ENCODE peak calls at places on chromosomes 12 and 14, in nine cellular contexts. One of them, this sample, is unnamed.

GRCh38 chr14:34053666-34054065 is 102.8 kb upstream of the EGLN3 start:
- DNase-seq in dorsolateral prefrontal cortex: no peak
- DNase-seq in psoas muscle: peak; percentile 50
- DNase-seq in PC-3: no peak
- DNase-seq in hippocampal formation: no peak
- DNase-seq in NCI-H446 treated with DMSO at 0.1 percent for 48 hours: peak; percentile 47
- DNase-seq in caudate nucleus: peak; percentile 2
- DNase-seq in lung: no peak
- DNase-seq in NCI-H774: no peak
- DNase-seq in this sample: peak; percentile 45

GRCh38 chr12:65823481-65824313 is 586 bp upstream of the HMGA2 start:
- DNase-seq in dorsolateral prefrontal cortex: no peak
- DNase-seq in psoas muscle: peak; percentile 25
- DNase-seq in PC-3: peak; percentile 72
- DNase-seq in hippocampal formation: no peak
- DNase-seq in NCI-H446 treated with DMSO at 0.1 percent for 48 hours: no peak
- DNase-seq in caudate nucleus: no peak
- DNase-seq in lung: no peak
- DNase-seq in NCI-H774: no peak
- DNase-seq in this sample: peak; percentile 77

GRCh38 chr14:64983439-64984310 is 3.0 kb upstream of the FNTB start:
- DNase-seq in dorsolateral prefrontal cortex: no peak
- DNase-seq in psoas muscle: no peak
- DNase-seq in PC-3: peak; percentile 73
- DNase-seq in hippocampal formation: no peak
- DNase-seq in NCI-H446 treated with DMSO at 0.1 percent for 48 hours: peak; percentile 15
- DNase-seq in caudate nucleus: no peak
- DNase-seq in lung: no peak
- DNase-seq in NCI-H774: no peak
- DNase-seq in this sample: peak; percentile 51

GRCh38 chr12:12474931-12475485 is 87.7 kb downstream of the DUSP16 start:
- DNase-seq in dorsolateral prefrontal cortex: no peak
- DNase-seq in psoas muscle: no peak
- DNase-seq in PC-3: no peak
- DNase-seq in hippocampal formation: no peak
- DNase-seq in NCI-H446 treated with DMSO at 0.1 percent for 48 hours: no peak
- DNase-seq in caudate nucleus: no peak
- DNase-seq in lung: no peak
- DNase-seq in NCI-H774: no peak
- DNase-seq in this sample: no peak

GRCh38 chr14:75441731-75442130 is 13.9 kb downstream of the JDP2 start:
- DNase-seq in dorsolateral prefrontal cortex: no peak
- DNase-seq in psoas muscle: no peak
- DNase-seq in PC-3: no peak
- DNase-seq in hippocampal formation: no peak
- DNase-seq in NCI-H446 treated with DMSO at 0.1 percent for 48 hours: no peak
- DNase-seq in caudate nucleus: no peak
- DNase-seq in lung: no peak
- DNase-seq in NCI-H774: no peak
- DNase-seq in this sample: no peak

GRCh38 chr12:89960607-89961394 is 252.2 kb upstream of the ATP2B1 start:
- DNase-seq in dorsolateral prefrontal cortex: no peak
- DNase-seq in psoas muscle: no peak
- DNase-seq in PC-3: peak; percentile 89
- DNase-seq in hippocampal formation: no peak
- DNase-seq in NCI-H446 treated with DMSO at 0.1 percent for 48 hours: no peak
- DNase-seq in caudate nucleus: no peak
- DNase-seq in lung: no peak
- DNase-seq in NCI-H774: no peak
- DNase-seq in this sample: peak; percentile 92

GRCh38 chr12:101407438-101408345 is at the start of gene ARL1:
- DNase-seq in dorsolateral prefrontal cortex: peak; percentile 78
- DNase-seq in psoas muscle: peak; percentile 90
- DNase-seq in PC-3: peak; percentile 85
- DNase-seq in hippocampal formation: peak; percentile 80
- DNase-seq in NCI-H446 treated with DMSO at 0.1 percent for 48 hours: peak; percentile 78
- DNase-seq in caudate nucleus: peak; percentile 86
- DNase-seq in lung: peak; percentile 85
- DNase-seq in NCI-H774: peak; percentile 94
- DNase-seq in this sample: peak; percentile 85

GRCh38 chr14:101249676-101250036 is 311.6 kb upstream of the DIO3 start:
- DNase-seq in dorsolateral prefrontal cortex: no peak
- DNase-seq in psoas muscle: no peak
- DNase-seq in PC-3: no peak
- DNase-seq in hippocampal formation: no peak
- DNase-seq in NCI-H446 treated with DMSO at 0.1 percent for 48 hours: no peak
- DNase-seq in caudate nucleus: no peak
- DNase-seq in lung: no peak
- DNase-seq in NCI-H774: no peak
- DNase-seq in this sample: no peak

This sample was measured in colonic mucosa.